ENCODE peak calls at places on chromosome 6, in seven cellular contexts. J is IMR-90, P is neuronal stem cell, Z is H9, T is mesenchymal stem cell, M is mesendoderm, H is H1. A is an unnamed sample.

GRCh38 chr6:46062312-46062711 is 46.7 kb upstream of the CLIC5 start:
- DNase-seq in M (no peak), H (no peak), J (no peak), T (no peak), Z (no peak), P (no peak), A (peak)

GRCh38 chr6:125101656-125102055 is 51.9 kb upstream of the TPD52L1 start:
- DNase-seq in M (no peak), P (no peak), T (peak), H (no peak), J (peak), Z (no peak), A (peak)

GRCh38 chr6:132202569-132202968 is 198.7 kb downstream of the MOXD1 start:
- DNase-seq in T (peak), Z (no peak), P (no peak), M (no peak), J (peak), H (no peak), A (peak)

GRCh38 chr6:52759085-52759484 is 4.2 kb downstream of the GSTA2 start:
- DNase-seq in Z (no peak), H (no peak), P (no peak), J (no peak), T (no peak), M (peak), A (no peak)

GRCh38 chr6:136403166-136403980 is 113.7 kb upstream of the BCLAF1 start:
- DNase-seq in P (no peak), T (peak), H (no peak), Z (no peak), J (peak), M (no peak), A (peak)

GRCh38 chr6:28725890-28726348 is 197.9 kb downstream of the TRIM27 start:
- DNase-seq in J (peak), P (no peak), Z (peak), T (no peak), H (peak), M (peak), A (no peak)

GRCh38 chr6:30876039-30876730 is 8.1 kb upstream of the DDR1 start:
- DNase-seq in P (no peak), J (peak), M (no peak), T (peak), H (no peak), Z (no peak), A (no peak)

GRCh38 chr6:77987035-77987384 is 334.2 kb downstream of the MEI4 start:
- DNase-seq in J (no peak), M (no peak), H (no peak), Z (no peak), T (no peak), P (no peak), A (no peak)

GRCh38 chr6:106488494-106489369 is 128.2 kb downstream of the CRYBG1 start:
- DNase-seq in T (peak), J (no peak), P (no peak), Z (no peak), M (no peak), H (no peak), A (no peak)

GRCh38 chr6:8888468-8888867 is 453.1 kb upstream of the SLC35B3 start:
- DNase-seq in J (no peak), P (no peak), T (no peak), H (no peak), Z (no peak), M (peak), A (no peak)

GRCh38 chr6:151067684-151068596 is 171.8 kb upstream of the AKAP12 start:
- DNase-seq in J (peak), Z (no peak), T (peak), M (no peak), H (no peak), P (no peak), A (peak)

GRCh38 chr6:72580281-72580940 is 41.5 kb upstream of the KCNQ5 start:
- DNase-seq in P (no peak), T (peak), J (peak), Z (peak), M (peak), H (peak), A (peak)

GRCh38 chr6:84623956-84624680 is 140.3 kb downstream of the TBX18 start:
- DNase-seq in M (peak), Z (no peak), P (no peak), H (no peak), J (peak), T (peak), A (no peak)

GRCh38 chr6:157688960-157689599 is 134.0 kb upstream of the SNX9 start:
- DNase-seq in P (no peak), H (no peak), T (no peak), J (peak), Z (peak), M (peak), A (peak)

GRCh38 chr6:53335224-53335994 is 13.3 kb downstream of the ELOVL5 start:
- DNase-seq in P (no peak), T (no peak), J (no peak), M (peak), H (no peak), Z (no peak), A (peak)

GRCh38 chr6:102553214-102553613 is 1159.7 kb downstream of the GRIK2 start:
- DNase-seq in Z (no peak), T (no peak), M (no peak), H (no peak), P (no peak), J (no peak), A (no peak)

GRCh38 chr6:55704421-55704820 is 125.4 kb upstream of the HMGCLL1 start:
- DNase-seq in H (no peak), Z (no peak), J (peak), P (no peak), T (peak), M (peak), A (no peak)

GRCh38 chr6:40340957-40341356 is 246.2 kb downstream of the LRFN2 start:
- DNase-seq in H (no peak), Z (no peak), T (no peak), P (no peak), J (no peak), M (no peak), A (no peak)

GRCh38 chr6:145247677-145248419 is 487.5 kb downstream of the EPM2A start:
- DNase-seq in Z (no peak), H (peak), T (peak), J (peak), M (peak), P (no peak), A (no peak)

GRCh38 chr6:41940759-41941279 is 789 bp downstream of the CCND3 start:
- DNase-seq in P (no peak), T (peak), M (peak), Z (peak), H (no peak), J (peak), A (peak)

GRCh38 chr6:10250655-10251220 is 164.1 kb downstream of the TFAP2A start:
- DNase-seq in T (no peak), H (no peak), P (no peak), M (peak), J (no peak), Z (no peak), A (peak)

GRCh38 chr6:56798163-56798562 is 155.5 kb upstream of the DST start:
- DNase-seq in P (no peak), M (no peak), T (peak), H (no peak), J (peak), Z (no peak), A (no peak)

GRCh38 chr6:109006818-109007217 is 87.8 kb downstream of the SESN1 start:
- DNase-seq in Z (no peak), M (no peak), J (no peak), T (no peak), P (no peak), H (no peak), A (no peak)

GRCh38 chr6:169794317-169795055 is 43.1 kb downstream of the ERMARD start:
- DNase-seq in P (no peak), T (no peak), H (no peak), Z (no peak), J (no peak), M (no peak), A (no peak)

GRCh38 chr6:156691018-156691417 is 86.2 kb upstream of the ARID1B start:
- DNase-seq in P (no peak), Z (no peak), H (no peak), T (no peak), J (no peak), M (no peak), A (no peak)

GRCh38 chr6:30450908-30451818 is 38.1 kb upstream of the HLA-E start:
- DNase-seq in P (no peak), T (peak), M (peak), Z (peak), H (no peak), J (peak), A (peak)

GRCh38 chr6:132607544-132608233 is 16.4 kb downstream of the TAAR2 start:
- DNase-seq in H (no peak), M (no peak), Z (no peak), J (no peak), P (no peak), T (no peak), A (no peak)

DNA sequence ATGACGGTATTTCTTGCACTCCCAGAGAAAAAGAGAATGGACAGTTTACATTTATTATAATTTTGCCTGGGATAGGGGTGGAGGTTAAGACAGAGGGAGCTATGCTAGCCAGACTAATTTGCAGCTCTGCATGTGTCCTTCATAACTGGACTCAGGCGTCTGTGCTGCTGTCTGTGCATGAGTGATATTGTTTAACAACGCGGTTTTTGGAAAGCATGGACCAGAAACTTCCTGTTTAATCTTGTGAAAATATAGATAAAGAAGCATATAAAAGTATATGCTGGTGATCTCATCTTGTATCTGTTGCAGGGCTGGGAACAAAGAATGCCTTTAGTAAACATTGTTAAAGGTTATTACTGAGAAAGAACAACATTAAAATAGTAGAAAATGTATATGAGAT is 98.3 kb downstream of the DNAH8 start:
- DNase-seq in J (no peak), M (no peak), H (no peak), Z (no peak), P (no peak), T (peak), A (no peak)
- H3K4ac ChIP-seq in J (no peak), M (no peak), H (no peak), Z (no peak), P (no peak), T (no peak), A (no peak)

GRCh38 chr6:5011346-5011745 is 7.5 kb upstream of the RPP40 start:
- DNase-seq in T (no peak), Z (no peak), P (no peak), M (no peak), J (no peak), H (no peak), A (no peak)

GRCh38 chr6:5006182-5006581 is 2.3 kb upstream of the RPP40 start:
- DNase-seq in H (no peak), J (peak), T (no peak), Z (no peak), P (no peak), M (no peak), A (no peak)

GRCh38 chr6:5003604-5004372 is at the start of gene RPP40:
- DNase-seq in H (peak), T (peak), J (peak), P (peak), M (peak), Z (peak), A (peak)

GRCh38 chr6:5004373-5005037 is 668 bp upstream of the RPP40 start:
- DNase-seq in T (no peak), P (no peak), M (no peak), Z (no peak), H (no peak), J (no peak), A (no peak)

GRCh38 chr6:5007531-5007930 is 3.7 kb upstream of the RPP40 start:
- DNase-seq in P (no peak), Z (no peak), M (no peak), J (no peak), H (no peak), T (no peak), A (no peak)
- H3K4ac ChIP-seq in P (no peak), Z (no peak), M (no peak), J (no peak), H (no peak), T (no peak), A (no peak)

GRCh38 chr6:25883991-25884390 is 9.9 kb upstream of the SLC17A3 start:
- DNase-seq in J (peak), P (no peak), M (no peak), H (no peak), Z (no peak), T (peak), A (peak)
- H3K4ac ChIP-seq in J (no peak), P (no peak), M (no peak), H (no peak), Z (no peak), T (no peak), A (no peak)

GRCh38 chr6:131054392-131055250 is 8.4 kb downstream of the EPB41L2 start:
- DNase-seq in H (no peak), Z (no peak), M (peak), P (no peak), J (no peak), T (no peak), A (no peak)

GRCh38 chr6:131049515-131050081 is 13.4 kb downstream of the EPB41L2 start:
- DNase-seq in T (no peak), M (no peak), H (no peak), Z (no peak), J (no peak), P (no peak), A (no peak)

GRCh38 chr6:131051316-131051715 is 11.7 kb downstream of the EPB41L2 start:
- DNase-seq in H (no peak), M (no peak), P (no peak), J (no peak), T (no peak), Z (no peak), A (no peak)

GRCh38 chr6:131058236-131058635 is 4.8 kb downstream of the EPB41L2 start:
- DNase-seq in H (no peak), Z (no peak), J (peak), P (no peak), M (no peak), T (no peak), A (no peak)

DNA sequence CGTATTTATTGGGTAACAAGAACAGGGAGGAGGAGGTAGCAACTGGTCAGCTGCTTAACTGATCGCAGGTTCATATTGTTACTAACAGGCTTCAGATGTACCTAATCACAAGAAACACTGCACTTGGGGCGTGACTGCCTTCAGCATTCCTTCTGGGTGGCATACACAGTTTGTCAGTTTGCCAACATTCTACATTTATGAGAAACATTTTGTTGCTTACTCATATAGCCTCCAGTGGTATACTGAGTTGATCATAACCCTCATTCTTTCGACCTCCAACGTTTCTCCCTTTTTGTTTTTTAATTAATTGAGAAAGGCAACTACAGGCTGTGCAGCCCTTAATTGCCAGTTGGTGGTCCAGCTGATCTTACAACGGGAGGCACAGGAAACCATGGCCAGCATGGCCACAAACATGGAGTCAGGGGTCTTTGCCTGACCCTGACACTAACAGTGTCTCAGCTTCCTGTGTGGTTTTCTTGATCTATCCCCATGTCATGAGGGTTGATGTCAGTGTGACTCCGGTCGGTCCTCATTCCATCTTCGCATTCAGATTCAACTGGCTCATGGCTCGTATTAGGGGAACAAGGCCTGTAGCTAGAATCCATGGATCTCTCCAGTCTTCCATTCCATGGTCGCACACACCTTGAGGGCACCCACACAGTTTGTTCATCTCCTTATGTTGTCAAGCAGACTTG is 9.4 kb downstream of the EPB41L2 start:
- DNase-seq in Z (no peak), M (no peak), J (no peak), H (no peak), T (no peak), P (no peak), A (peak)
- H3K4ac ChIP-seq in Z (no peak), M (no peak), J (no peak), H (no peak), T (no peak), P (no peak), A (no peak)

GRCh38 chr6:154550778-154551177 is 40.3 kb upstream of the CNKSR3 start:
- DNase-seq in Z (no peak), P (no peak), M (no peak), H (no peak), J (no peak), T (no peak), A (no peak)
- H3K4ac ChIP-seq in Z (no peak), P (no peak), M (no peak), H (no peak), J (no peak), T (no peak), A (no peak)

DNA sequence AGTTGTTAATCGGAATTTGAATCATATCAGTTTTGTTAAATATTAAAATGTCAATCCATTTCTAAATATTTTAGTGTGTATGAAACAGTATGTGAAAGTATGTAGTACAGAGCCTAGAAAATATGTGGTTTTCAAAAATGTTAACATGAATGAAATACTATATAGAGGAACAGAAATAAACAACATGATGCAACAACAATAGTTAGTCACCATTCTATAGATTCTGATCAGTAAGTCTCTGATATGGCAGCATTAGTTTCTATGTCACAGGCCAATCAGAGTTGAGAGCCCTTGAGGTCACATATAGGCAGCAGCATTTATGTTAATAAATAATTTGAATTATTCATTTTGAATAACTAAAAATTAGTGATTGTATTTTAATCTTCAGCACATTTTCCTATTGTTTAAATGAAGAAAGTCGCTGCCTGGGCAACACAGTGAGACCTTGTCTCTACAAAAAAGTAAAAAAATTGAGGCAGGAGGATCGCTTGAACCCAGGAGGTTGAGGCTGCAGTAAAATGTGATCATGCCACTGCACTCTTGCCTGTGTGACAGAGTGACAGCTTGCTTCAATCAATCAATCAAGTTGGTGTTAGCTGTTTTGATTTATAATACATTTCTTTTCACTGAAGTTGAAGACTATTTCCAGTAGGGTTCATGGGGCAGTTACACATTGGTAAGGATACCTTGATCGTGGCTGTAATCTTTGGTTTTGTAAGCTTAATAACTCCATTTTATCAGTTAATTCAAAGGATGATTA is 11.5 kb upstream of the MAP3K7 start:
- DNase-seq in Z (no peak), P (no peak), T (no peak), J (no peak), H (no peak), M (no peak), A (no peak)
- H3K4ac ChIP-seq in Z (no peak), P (no peak), T (no peak), J (no peak), H (no peak), M (no peak), A (no peak)

DNA sequence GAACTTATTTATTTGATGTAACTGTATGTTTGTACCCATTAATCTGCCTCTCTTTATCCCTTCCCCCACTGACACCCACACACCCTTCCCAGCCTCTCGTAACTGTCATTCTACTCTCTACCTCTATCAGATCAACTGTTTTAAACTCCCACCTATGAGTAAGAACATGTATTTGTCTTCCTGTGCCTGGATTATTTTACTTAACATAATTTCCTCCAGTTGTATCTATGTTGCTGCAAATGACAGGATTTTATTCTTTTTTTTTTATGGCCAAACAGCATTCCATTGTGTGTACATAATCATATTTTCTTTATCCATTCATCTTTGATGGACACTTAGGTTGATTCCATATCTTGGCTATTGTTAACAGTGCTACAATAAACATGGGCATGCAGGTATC is 49.3 kb downstream of the PHACTR2 start:
- DNase-seq in P (no peak), J (peak), H (no peak), T (no peak), M (no peak), Z (no peak), A (peak)
- H3K4ac ChIP-seq in P (no peak), J (no peak), H (no peak), T (no peak), M (no peak), Z (no peak), A (no peak)

DNA sequence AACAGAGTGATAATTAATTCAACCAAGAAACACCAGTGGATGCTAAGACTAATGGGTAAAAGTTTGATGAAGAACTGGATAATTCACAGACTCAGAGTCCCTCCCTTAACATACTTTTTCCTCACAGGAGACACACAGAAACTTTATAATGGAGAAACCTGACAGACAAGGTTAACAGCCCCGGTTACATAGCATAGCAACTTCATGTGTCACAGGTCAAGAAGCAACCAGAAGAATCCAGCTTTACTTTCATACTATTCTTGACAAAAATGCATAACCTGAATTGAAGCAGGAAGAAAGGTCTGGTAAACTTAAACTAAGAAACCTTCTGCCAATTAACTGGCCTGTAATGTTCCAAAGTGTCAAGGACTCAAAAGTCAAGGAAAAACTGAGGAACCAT is 375.9 kb downstream of the RNF144B start:
- DNase-seq in T (no peak), M (no peak), H (no peak), J (no peak), Z (no peak), P (no peak), A (peak)
- H3K4ac ChIP-seq in T (no peak), M (no peak), H (no peak), J (no peak), Z (no peak), P (no peak), A (no peak)

GRCh38 chr6:139711714-139712585 is 337.5 kb upstream of the CITED2 start:
- DNase-seq in T (peak), J (peak), M (no peak), Z (no peak), H (no peak), P (no peak), A (peak)

GRCh38 chr6:139710578-139710977 is 336.1 kb upstream of the CITED2 start:
- DNase-seq in T (no peak), H (no peak), J (no peak), Z (no peak), M (no peak), P (no peak), A (no peak)

GRCh38 chr6:139706949-139707348 is 332.5 kb upstream of the CITED2 start:
- DNase-seq in M (no peak), P (no peak), H (no peak), Z (no peak), T (peak), J (no peak), A (no peak)

GRCh38 chr6:139705284-139705683 is 330.8 kb upstream of the CITED2 start:
- DNase-seq in Z (no peak), T (no peak), M (no peak), P (no peak), J (no peak), H (no peak), A (no peak)

GRCh38 chr6:139708342-139709199 is 334.1 kb upstream of the CITED2 start:
- DNase-seq in T (peak), P (peak), H (no peak), J (peak), M (peak), Z (no peak), A (peak)
- H3K4ac ChIP-seq in T (peak), P (no peak), H (no peak), J (peak), M (no peak), Z (no peak), A (no peak)

GRCh38 chr6:37897321-37897720 is 77.8 kb downstream of the ZFAND3 start:
- DNase-seq in Z (no peak), M (peak), H (no peak), J (peak), T (peak), P (no peak), A (peak)
- H3K4ac ChIP-seq in Z (no peak), M (no peak), H (no peak), J (no peak), T (no peak), P (no peak), A (no peak)